ENCODE peak calls at places on chromosome 7, in five cellular contexts. J is NCI-H774, Z is hypothalamus, H is thoracic aorta, D is Caki2. F is an unnamed sample.

GRCh38 chr7:70338061-70338460 is 739.8 kb downstream of the AUTS2 start:
- DNase-seq in J (peak), Z (no peak), H (no peak), D (no peak), F (no peak)

GRCh38 chr7:22864301-22864700 is 41.7 kb upstream of the TOMM7 start:
- DNase-seq in J (no peak), Z (no peak), H (no peak), D (no peak), F (no peak)

GRCh38 chr7:142872106-142872675 is 13.4 kb downstream of the TRPV6 start:
- DNase-seq in J (no peak), Z (no peak), H (no peak), D (no peak), F (no peak)

GRCh38 chr7:39429421-39429820 is 136.8 kb upstream of the YAE1 start:
- DNase-seq in J (no peak), Z (no peak), H (no peak), D (no peak), F (no peak)

GRCh38 chr7:77276120-77276519 is 76.5 kb upstream of the FGL2 start:
- DNase-seq in J (no peak), Z (no peak), H (no peak), D (no peak), F (no peak)

GRCh38 chr7:92740713-92741126 is 95.7 kb downstream of the CDK6 start:
- DNase-seq in J (no peak), Z (no peak), H (no peak), D (peak), F (no peak)

GRCh38 chr7:28329616-28330373 is 82.5 kb upstream of the CREB5 start:
- DNase-seq in J (peak), Z (no peak), H (no peak), D (no peak), F (no peak)

GRCh38 chr7:3879337-3880054 is 578.4 kb downstream of the SDK1 start:
- DNase-seq in J (no peak), Z (no peak), H (no peak), D (no peak), F (no peak)

GRCh38 chr7:132516042-132516840 is 60.0 kb downstream of the PLXNA4 start:
- DNase-seq in J (no peak), Z (no peak), H (no peak), D (no peak), F (no peak)

GRCh38 chr7:44257618-44258422 is 57.0 kb downstream of the YKT6 start:
- DNase-seq in J (no peak), Z (peak), H (peak), D (peak), F (no peak)

GRCh38 chr7:55441668-55442305 is 76.7 kb downstream of the LANCL2 start:
- DNase-seq in J (no peak), Z (no peak), H (no peak), D (no peak), F (no peak)

GRCh38 chr7:151439855-151440798 is at the start of gene CRYGN:
- DNase-seq in J (no peak), Z (no peak), H (no peak), D (no peak), F (no peak)

GRCh38 chr7:41053830-41054229 is 649.1 kb downstream of the INHBA start:
- DNase-seq in J (no peak), Z (no peak), H (no peak), D (no peak), F (no peak)

GRCh38 chr7:131071786-131072504 is 255.7 kb upstream of the MKLN1 start:
- DNase-seq in J (no peak), Z (peak), H (no peak), D (no peak), F (no peak)

GRCh38 chr7:116616555-116617059 is 55.4 kb upstream of the MET start:
- DNase-seq in J (no peak), Z (no peak), H (no peak), D (no peak), F (no peak)

GRCh38 chr7:142776206-142776844 is 5.6 kb downstream of the PRSS2 start:
- DNase-seq in J (no peak), Z (no peak), H (peak), D (no peak), F (no peak)

GRCh38 chr7:135121868-135122267 is 26.0 kb upstream of the TMEM140 start:
- DNase-seq in J (no peak), Z (no peak), H (no peak), D (no peak), F (no peak)

GRCh38 chr7:106772655-106773108 is 92.4 kb upstream of the PIK3CG start:
- DNase-seq in J (no peak), Z (no peak), H (no peak), D (peak), F (no peak)

GRCh38 chr7:26614503-26614902 is 249.9 kb downstream of the SKAP2 start:
- DNase-seq in J (no peak), Z (no peak), H (no peak), D (no peak), F (no peak)

GRCh38 chr7:74579800-74580685 is 77.5 kb upstream of the GTF2I start:
- DNase-seq in J (no peak), Z (no peak), H (no peak), D (peak), F (no peak)

GRCh38 chr7:25303380-25304321 is 75.4 kb upstream of the NPVF start:
- DNase-seq in J (no peak), Z (no peak), H (no peak), D (no peak), F (no peak)

GRCh38 chr7:118352854-118353453 is 128.4 kb downstream of the ANKRD7 start:
- DNase-seq in J (peak), Z (no peak), H (no peak), D (peak), F (no peak)

GRCh38 chr7:143983960-143984359 is 16.2 kb upstream of the OR6B1 start:
- DNase-seq in J (no peak), Z (no peak), H (no peak), D (no peak), F (no peak)

GRCh38 chr7:13016633-13017324 is 329.3 kb downstream of the ARL4A start:
- DNase-seq in J (no peak), Z (no peak), H (no peak), D (no peak), F (no peak)

GRCh38 chr7:1995426-1995825 is 237.3 kb downstream of the MAD1L1 start:
- DNase-seq in J (peak), Z (no peak), H (no peak), D (no peak), F (no peak)

GRCh38 chr7:132580277-132580676 is 4.0 kb upstream of the PLXNA4 start:
- DNase-seq in J (no peak), Z (no peak), H (no peak), D (no peak), F (no peak)

GRCh38 chr7:81308643-81309354 is 389.9 kb upstream of the SEMA3C start:
- DNase-seq in J (no peak), Z (no peak), H (no peak), D (no peak), F (no peak)

GRCh38 chr7:22394739-22395138 is 37.8 kb upstream of the RAPGEF5 start:
- DNase-seq in J (peak), Z (no peak), H (no peak), D (no peak), F (no peak)

GRCh38 chr7:50358306-50358705 is 53.8 kb downstream of the IKZF1 start:
- DNase-seq in J (no peak), Z (no peak), H (no peak), D (no peak), F (no peak)

GRCh38 chr7:38169862-38170261 is 8.2 kb upstream of the STARD3NL start:
- DNase-seq in J (no peak), Z (no peak), H (peak), D (peak), F (no peak)

GRCh38 chr7:101829374-101829773 is 11.9 kb downstream of the CUX1 start:
- DNase-seq in J (no peak), Z (no peak), H (no peak), D (no peak), F (no peak)

GRCh38 chr7:1694981-1695511 is 25.0 kb downstream of the ELFN1 start:
- DNase-seq in J (no peak), Z (no peak), H (no peak), D (no peak), F (no peak)

GRCh38 chr7:6623589-6624245 is 8.3 kb downstream of the ZNF853 start:
- DNase-seq in J (no peak), Z (no peak), H (no peak), D (no peak), F (no peak)

GRCh38 chr7:158742065-158742821 is 37.6 kb upstream of the NCAPG2 start:
- DNase-seq in J (no peak), Z (no peak), H (no peak), D (no peak), F (no peak)

F was measured in NCI-H2107.